ENCODE peak calls at places on chromosomes 5 and 9, in six cellular contexts. T, F, U, E, B and S are unnamed samples.
A peak's percentile ranks its signal among the peaks of the same experiment; 100 is the strongest.

GRCh38 chr9:137175345-137175961 is 3.6 kb upstream of the TMEM210 start:
- DNase-seq in T (no peak), B (no peak), U (no peak), F (no peak), E (no peak), S (no peak)

GRCh38 chr5:128349044-128349629 is 188.9 kb downstream of the FBN2 start:
- DNase-seq in B (no peak), T (peak; percentile 98), U (peak; percentile 96), E (no peak), F (no peak), S (peak; percentile 97)

GRCh38 chr5:150302301-150303069 is at the start of gene ARSI:
- DNase-seq in U (no peak), E (no peak), B (no peak), F (no peak), T (peak; percentile 56), S (peak; percentile 40)

GRCh38 chr5:113063927-113064326 is 87.3 kb downstream of the DCP2 start:
- DNase-seq in B (no peak), E (no peak), U (no peak), F (no peak), T (no peak), S (no peak)

GRCh38 chr5:113123563-113123962 is 147.0 kb downstream of the DCP2 start:
- DNase-seq in T (no peak), E (no peak), F (no peak), U (no peak), B (no peak), S (peak; percentile 28)

GRCh38 chr5:96384353-96384752 is 48.7 kb downstream of the PCSK1 start:
- DNase-seq in B (no peak), E (no peak), F (no peak), T (peak; percentile 84), U (peak; percentile 91), S (peak; percentile 73)

GRCh38 chr5:141725909-141726308 is 43.9 kb upstream of the ARAP3 start:
- DNase-seq in F (no peak), B (no peak), U (no peak), E (no peak), T (peak; percentile 72), S (no peak)

GRCh38 chr5:97149689-97150088 is 7.3 kb upstream of the LIX1 start:
- DNase-seq in U (no peak), T (no peak), E (no peak), F (no peak), B (no peak), S (no peak)

GRCh38 chr5:108703313-108703712 is 44.4 kb upstream of the FER start:
- DNase-seq in T (no peak), E (no peak), B (no peak), F (no peak), U (no peak), S (no peak)

GRCh38 chr9:26462213-26462612 is 430.4 kb downstream of the CAAP1 start:
- DNase-seq in F (no peak), U (peak; percentile 1), T (peak; percentile 11), E (no peak), B (no peak), S (peak; percentile 26)

GRCh38 chr5:116622375-116623075 is 47.9 kb upstream of the SEMA6A start:
- DNase-seq in E (no peak), T (no peak), U (no peak), B (no peak), F (no peak), S (no peak)

GRCh38 chr5:139422307-139422893 is 16.9 kb downstream of the DNAJC18 start:
- DNase-seq in F (peak; percentile 43), U (peak; percentile 70), E (peak; percentile 82), T (peak; percentile 79), B (peak; percentile 72), S (peak; percentile 85)